ENCODE peak calls at places on chromosomes 13 and 19, in eight cellular contexts. J is HCEC 1CT; F is immature natural killer cell; D is caudate nucleus; I is mucosa of descending colon; B is activated naive CD4-positive, alpha-beta T cell; X is astrocyte of the spinal cord; U is GM03348. Q is an unnamed sample.

GRCh38 chr19:8206147-8207087 is 2.8 kb upstream of the CERS4 start:
- DNase-seq in I (no peak), J (no peak), X (no peak), B (no peak), U (peak; percentile 1), D (no peak), F (no peak), Q (no peak)

GRCh38 chr13:111437417-111437816 is 117.0 kb downstream of the TEX29 start:
- DNase-seq in B (no peak), X (no peak), J (no peak), I (no peak), U (no peak), F (no peak), D (no peak), Q (no peak)

GRCh38 chr19:54481326-54481930 is 8.3 kb upstream of the CDC42EP5 start:
- DNase-seq in J (peak; percentile 42), D (no peak), X (no peak), F (peak; percentile 54), U (peak; percentile 73), B (no peak), I (no peak), Q (no peak)

GRCh38 chr13:50452761-50453160 is 390.7 kb downstream of the DLEU7 start:
- DNase-seq in X (no peak), F (no peak), J (no peak), B (no peak), I (no peak), D (no peak), U (peak; percentile 8), Q (no peak)

GRCh38 chr13:79749985-79750551 is 269.1 kb downstream of the NDFIP2 start:
- DNase-seq in J (peak; percentile 91), X (peak; percentile 96), I (peak; percentile 7), U (peak; percentile 86), D (no peak), B (no peak), F (no peak), Q (no peak)

GRCh38 chr19:51289635-51290034 is 21.8 kb upstream of the IGLON5 start:
- DNase-seq in F (no peak), X (no peak), D (no peak), U (no peak), J (no peak), B (no peak), I (no peak), Q (no peak)

GRCh38 chr19:42285546-42285945 is 16.4 kb upstream of the PRR19 start:
- DNase-seq in D (no peak), X (no peak), F (no peak), B (no peak), I (no peak), J (no peak), U (no peak), Q (no peak)

GRCh38 chr19:35142531-35143230 is 374 bp upstream of the FXYD7 start:
- DNase-seq in X (no peak), I (peak; percentile 65), U (peak; percentile 70), J (no peak), D (no peak), B (peak; percentile 48), F (peak; percentile 66), Q (peak; percentile 86)